ENCODE peak calls at places on chromosome 3, in five cellular contexts. One of them, this sample, is unnamed. For H3K4me1 and H3K9me3, the result is how much of the 10 kb centered on the place peaks cover.

GRCh38 chr3:173732237-173732636 is 334.7 kb downstream of the NLGN1 start:
- DNase-seq in A549: no peak
- DNase-seq in psoas muscle: no peak
- DNase-seq in heart left ventricle: no peak
- DNase-seq in CD4-positive, CD25-positive, alpha-beta regulatory T cell: no peak
- DNase-seq in this sample: no peak

GRCh38 chr3:49469037-49469875 is 811 bp upstream of the DAG1 start:
- DNase-seq in A549: peak
- DNase-seq in psoas muscle: peak
- DNase-seq in heart left ventricle: peak
- DNase-seq in CD4-positive, CD25-positive, alpha-beta regulatory T cell: no peak
- DNase-seq in this sample: no peak

GRCh38 chr3:150407051-150407817 is 864 bp upstream of the TSC22D2 start:
- DNase-seq in A549: no peak
- DNase-seq in psoas muscle: no peak
- DNase-seq in heart left ventricle: no peak
- DNase-seq in CD4-positive, CD25-positive, alpha-beta regulatory T cell: no peak
- DNase-seq in this sample: no peak

GRCh38 chr3:134483195-134483890 is 2.4 kb downstream of the ANAPC13 start:
- DNase-seq in A549: no peak
- DNase-seq in psoas muscle: no peak
- DNase-seq in heart left ventricle: no peak
- DNase-seq in CD4-positive, CD25-positive, alpha-beta regulatory T cell: no peak
- DNase-seq in this sample: no peak

GRCh38 chr3:126108689-126109075 is 24.8 kb upstream of the SLC41A3 start:
- DNase-seq in A549: no peak
- DNase-seq in psoas muscle: no peak
- DNase-seq in heart left ventricle: no peak
- DNase-seq in CD4-positive, CD25-positive, alpha-beta regulatory T cell: no peak
- DNase-seq in this sample: no peak

GRCh38 chr3:127002195-127003174 is 19.6 kb downstream of the PLXNA1 start:
- DNase-seq in A549: no peak
- DNase-seq in psoas muscle: peak
- DNase-seq in heart left ventricle: peak
- DNase-seq in CD4-positive, CD25-positive, alpha-beta regulatory T cell: peak
- DNase-seq in this sample: no peak

GRCh38 chr3:166362698-166363097 is 525.5 kb upstream of the BCHE start:
- DNase-seq in A549: no peak
- DNase-seq in psoas muscle: no peak
- DNase-seq in heart left ventricle: no peak
- DNase-seq in CD4-positive, CD25-positive, alpha-beta regulatory T cell: no peak
- DNase-seq in this sample: no peak

GRCh38 chr3:187979543-187979942 is 174.4 kb upstream of the LPP start:
- DNase-seq in A549: no peak
- DNase-seq in psoas muscle: no peak
- DNase-seq in heart left ventricle: no peak
- DNase-seq in CD4-positive, CD25-positive, alpha-beta regulatory T cell: peak
- DNase-seq in this sample: no peak

GRCh38 chr3:10518506-10519150 is 13.2 kb upstream of the ATP2B2 start:
- DNase-seq in A549: no peak
- DNase-seq in psoas muscle: peak
- DNase-seq in heart left ventricle: no peak
- DNase-seq in CD4-positive, CD25-positive, alpha-beta regulatory T cell: no peak
- DNase-seq in this sample: no peak

GRCh38 chr3:177358085-177358967 is 161.0 kb upstream of the TBL1XR1 start:
- DNase-seq in A549: peak
- DNase-seq in psoas muscle: peak
- DNase-seq in heart left ventricle: peak
- DNase-seq in CD4-positive, CD25-positive, alpha-beta regulatory T cell: peak
- DNase-seq in this sample: peak

GRCh38 chr3:138038725-138039462 is 28.9 kb downstream of the CLDN18 start:
- DNase-seq in A549: no peak
- DNase-seq in psoas muscle: no peak
- DNase-seq in heart left ventricle: no peak
- DNase-seq in CD4-positive, CD25-positive, alpha-beta regulatory T cell: no peak
- DNase-seq in this sample: no peak

GRCh38 chr3:56753206-56753605 is 48.5 kb downstream of the ARHGEF3 start:
- DNase-seq in A549: no peak
- DNase-seq in psoas muscle: no peak
- DNase-seq in heart left ventricle: no peak
- DNase-seq in CD4-positive, CD25-positive, alpha-beta regulatory T cell: peak
- DNase-seq in this sample: no peak

GRCh38 chr3:100024520-100025303 is 89.6 kb downstream of the FILIP1L start:
- DNase-seq in A549: no peak
- DNase-seq in psoas muscle: no peak
- DNase-seq in heart left ventricle: no peak
- DNase-seq in CD4-positive, CD25-positive, alpha-beta regulatory T cell: no peak
- DNase-seq in this sample: no peak

GRCh38 chr3:16449369-16449768 is 64.1 kb downstream of the RFTN1 start:
- DNase-seq in A549: no peak
- DNase-seq in psoas muscle: no peak
- DNase-seq in heart left ventricle: no peak
- DNase-seq in CD4-positive, CD25-positive, alpha-beta regulatory T cell: no peak
- DNase-seq in this sample: no peak

GRCh38 chr3:58026598-58026997 is 18.4 kb downstream of the FLNB start:
- DNase-seq in A549: no peak
- DNase-seq in psoas muscle: no peak
- DNase-seq in heart left ventricle: no peak
- DNase-seq in CD4-positive, CD25-positive, alpha-beta regulatory T cell: no peak
- DNase-seq in this sample: no peak

GRCh38 chr3:58260261-58260731 is 22.7 kb downstream of the ABHD6 start:
- DNase-seq in A549: no peak
- DNase-seq in psoas muscle: no peak
- DNase-seq in heart left ventricle: no peak
- DNase-seq in CD4-positive, CD25-positive, alpha-beta regulatory T cell: peak
- DNase-seq in this sample: no peak

GRCh38 chr3:175082631-175083030 is 223.5 kb downstream of the NAALADL2 start:
- DNase-seq in A549: no peak
- DNase-seq in psoas muscle: no peak
- DNase-seq in heart left ventricle: no peak
- DNase-seq in CD4-positive, CD25-positive, alpha-beta regulatory T cell: no peak
- DNase-seq in this sample: no peak

GRCh38 chr3:8621141-8621540 is 23.5 kb downstream of the SSUH2 start:
- DNase-seq in A549: no peak
- DNase-seq in psoas muscle: no peak
- DNase-seq in heart left ventricle: no peak
- DNase-seq in CD4-positive, CD25-positive, alpha-beta regulatory T cell: no peak
- DNase-seq in this sample: no peak

GRCh38 chr3:171187706-171188290 is 161.3 kb upstream of the SLC2A2 start:
- DNase-seq in A549: peak
- DNase-seq in psoas muscle: no peak
- DNase-seq in heart left ventricle: no peak
- DNase-seq in CD4-positive, CD25-positive, alpha-beta regulatory T cell: peak
- DNase-seq in this sample: no peak

GRCh38 chr3:169665264-169666078 is 2.0 kb upstream of the MECOM start:
- DNase-seq in A549: no peak
- DNase-seq in psoas muscle: no peak
- DNase-seq in heart left ventricle: no peak
- DNase-seq in CD4-positive, CD25-positive, alpha-beta regulatory T cell: no peak
- DNase-seq in this sample: no peak

GRCh38 chr3:107366766-107367165 is 10.5 kb upstream of the CCDC54 start:
- DNase-seq in A549: no peak
- DNase-seq in psoas muscle: no peak
- DNase-seq in heart left ventricle: no peak
- DNase-seq in CD4-positive, CD25-positive, alpha-beta regulatory T cell: no peak
- DNase-seq in this sample: no peak

GRCh38 chr3:7309707-7310106 is 448.8 kb downstream of the GRM7 start:
- DNase-seq in A549: no peak
- DNase-seq in psoas muscle: peak
- DNase-seq in heart left ventricle: peak
- DNase-seq in CD4-positive, CD25-positive, alpha-beta regulatory T cell: no peak
- DNase-seq in this sample: no peak

GRCh38 chr3:129601713-129602112 is 4.8 kb downstream of the PLXND1 start:
- DNase-seq in A549: no peak
- DNase-seq in psoas muscle: no peak
- DNase-seq in heart left ventricle: no peak
- DNase-seq in CD4-positive, CD25-positive, alpha-beta regulatory T cell: no peak
- DNase-seq in this sample: no peak

GRCh38 chr3:129602309-129602708 is 4.2 kb downstream of the PLXND1 start:
- DNase-seq in A549: no peak
- DNase-seq in psoas muscle: no peak
- DNase-seq in heart left ventricle: no peak
- DNase-seq in CD4-positive, CD25-positive, alpha-beta regulatory T cell: no peak
- DNase-seq in this sample: no peak

GRCh38 chr3:129604223-129604941 is 2.1 kb downstream of the PLXND1 start:
- DNase-seq in A549: no peak
- DNase-seq in psoas muscle: no peak
- DNase-seq in heart left ventricle: no peak
- DNase-seq in CD4-positive, CD25-positive, alpha-beta regulatory T cell: no peak
- DNase-seq in this sample: no peak

GRCh38 chr3:129603561-129603942 is 2.9 kb downstream of the PLXND1 start:
- DNase-seq in A549: no peak
- DNase-seq in psoas muscle: no peak
- DNase-seq in heart left ventricle: no peak
- DNase-seq in CD4-positive, CD25-positive, alpha-beta regulatory T cell: no peak
- DNase-seq in this sample: no peak

DNA sequence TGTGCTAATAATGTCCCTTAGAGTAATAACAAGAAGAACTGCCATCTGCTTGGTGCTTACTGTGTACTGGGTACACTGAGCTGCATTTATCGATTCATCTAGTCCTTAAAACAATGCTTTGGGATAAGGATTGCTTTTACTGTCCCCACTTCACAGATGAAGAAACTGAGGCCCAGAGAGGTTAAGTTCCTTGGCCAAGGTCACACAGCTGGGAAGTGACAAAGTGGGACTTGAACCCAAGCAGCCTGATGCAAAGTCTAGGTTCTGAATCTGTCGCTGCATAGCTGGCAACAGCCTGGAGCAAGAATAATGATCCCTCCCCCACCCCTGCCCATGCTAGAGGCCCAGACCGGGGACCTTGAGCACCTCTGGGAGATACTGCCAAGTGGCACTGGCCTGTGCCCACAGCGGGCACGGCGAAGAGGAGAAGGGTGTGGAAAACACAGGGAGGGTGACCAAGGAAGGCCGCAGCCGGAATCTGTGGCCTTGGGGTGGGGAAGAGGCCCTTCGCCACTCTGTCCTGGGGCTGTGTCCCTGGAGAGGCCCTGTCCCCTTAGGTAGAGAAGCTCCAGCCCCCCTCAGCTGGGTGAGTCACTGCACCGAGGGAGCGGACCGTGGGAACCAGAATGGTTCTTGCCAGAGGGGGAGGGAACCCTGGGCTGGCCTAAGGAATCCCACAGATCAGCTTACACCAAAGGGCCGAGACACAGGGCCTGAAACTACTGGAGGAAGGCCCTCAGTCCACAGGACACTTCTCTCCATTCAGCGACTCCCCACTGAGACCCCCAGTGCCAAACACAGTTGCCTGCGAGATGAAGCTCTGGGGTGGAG is 3.5 kb downstream of the PLXND1 start:
- DNase-seq in A549: peak
- DNase-seq in psoas muscle: peak
- DNase-seq in heart left ventricle: peak
- DNase-seq in CD4-positive, CD25-positive, alpha-beta regulatory T cell: no peak
- DNase-seq in this sample: no peak
- H3K4me3 ChIP-seq in A549: peak
- H3K4me3 ChIP-seq in psoas muscle: peak
- H3K4me3 ChIP-seq in heart left ventricle: peak
- H3K4me3 ChIP-seq in CD4-positive, CD25-positive, alpha-beta regulatory T cell: no peak
- H3K4me3 ChIP-seq in this sample: no peak

DNA sequence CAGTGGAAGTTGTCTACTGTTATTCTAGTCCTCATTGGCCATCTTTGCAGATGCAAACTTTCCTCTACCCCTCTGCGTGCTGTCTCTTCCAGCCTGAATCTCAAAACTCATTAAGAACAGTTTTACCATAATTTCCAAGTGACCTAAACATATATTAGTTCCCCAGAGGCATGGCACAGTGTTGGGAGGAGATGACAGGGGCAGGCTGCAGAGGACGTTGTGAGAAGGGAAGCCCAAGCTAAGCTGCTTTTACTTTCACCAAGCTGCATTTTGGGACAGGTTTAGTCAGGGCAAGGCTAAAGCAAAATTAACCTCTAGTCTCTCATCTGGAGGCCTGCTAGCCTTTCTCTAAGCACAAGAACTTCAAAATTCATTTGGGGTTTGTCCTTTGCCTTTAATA is 318.6 kb upstream of the SATB1 start:
- DNase-seq in A549: no peak
- DNase-seq in psoas muscle: no peak
- DNase-seq in heart left ventricle: no peak
- DNase-seq in CD4-positive, CD25-positive, alpha-beta regulatory T cell: peak
- DNase-seq in this sample: no peak
- H3K4me1 ChIP-seq in A549: under half
- H3K4me1 ChIP-seq in psoas muscle: under half
- H3K4me1 ChIP-seq in heart left ventricle: under half
- H3K4me1 ChIP-seq in CD4-positive, CD25-positive, alpha-beta regulatory T cell: under half
- H3K4me1 ChIP-seq in this sample: half or more

GRCh38 chr3:43015572-43016512 is 36.7 kb downstream of the GASK1A start:
- DNase-seq in A549: no peak
- DNase-seq in psoas muscle: no peak
- DNase-seq in heart left ventricle: no peak
- DNase-seq in CD4-positive, CD25-positive, alpha-beta regulatory T cell: no peak
- DNase-seq in this sample: no peak
- H3K9me3 ChIP-seq in A549: under half
- H3K9me3 ChIP-seq in psoas muscle: under half
- H3K9me3 ChIP-seq in heart left ventricle: under half
- H3K9me3 ChIP-seq in CD4-positive, CD25-positive, alpha-beta regulatory T cell: under half
- H3K9me3 ChIP-seq in this sample: under half

DNA sequence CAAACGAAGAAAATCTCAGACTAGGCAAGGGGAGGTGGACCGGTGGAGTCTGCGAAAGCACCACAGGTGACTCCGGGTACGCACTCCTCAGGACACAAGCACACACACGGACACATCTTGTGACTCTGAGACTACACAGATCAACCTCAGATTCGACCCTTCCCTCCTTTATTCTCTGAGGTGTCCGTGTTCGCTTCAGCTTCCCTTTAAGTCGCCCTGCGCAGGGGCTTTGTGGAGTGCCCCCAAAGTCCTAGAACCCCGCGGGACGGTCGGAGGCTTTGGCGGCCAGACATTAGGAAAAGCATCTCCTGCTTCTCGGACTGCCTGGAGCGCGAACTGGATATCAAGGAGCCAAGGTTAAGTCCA is 805 bp downstream of the DGKG start:
- DNase-seq in A549: no peak
- DNase-seq in psoas muscle: no peak
- DNase-seq in heart left ventricle: no peak
- DNase-seq in CD4-positive, CD25-positive, alpha-beta regulatory T cell: no peak
- DNase-seq in this sample: no peak
- H3K4me3 ChIP-seq in A549: peak
- H3K4me3 ChIP-seq in psoas muscle: peak
- H3K4me3 ChIP-seq in heart left ventricle: peak
- H3K4me3 ChIP-seq in CD4-positive, CD25-positive, alpha-beta regulatory T cell: no peak
- H3K4me3 ChIP-seq in this sample: no peak

This sample was measured in naive thymus-derived CD4-positive, alpha-beta T cell.